ENCODE peak calls at places on chromosomes 3 and 15, in eight cellular contexts. G is SJSA1; W is stimulated activated CD8-positive, alpha-beta memory T cell treated with anti-CD3 and anti-CD28 coated beads, Interleukin-7, amount 100 ng/mL, for 1 hour; O is activated naive CD4-positive, alpha-beta T cell; Z is CD4-positive, alpha-beta T cell; T is NCI-H1092 treated with DMSO at 0.1 percent for 48 hours; S is stimulated activated naive B cell treated with anti-CD40 and anti-IgM and Interleukin-4, amounts not matched to agents 10 μg/mL and 1 μg/mL and 100 μg/mL, for 72 hours; B is NCI-H69. C is an unnamed sample.

GRCh38 chr15:58864602-58865419 is 68.7 kb downstream of the SLTM start:
- DNase-seq in G (no peak), W (no peak), O (no peak), Z (no peak), T (no peak), S (no peak), B (no peak), C (peak; percentile 24)

GRCh38 chr15:79858469-79858868 is 38.3 kb downstream of the MTHFS start:
- DNase-seq in G (no peak), W (no peak), O (no peak), Z (no peak), T (peak; percentile 0), S (no peak), B (no peak), C (no peak)

GRCh38 chr3:110126065-110126464 is 788.7 kb upstream of the DPPA4 start:
- DNase-seq in G (no peak), W (no peak), O (no peak), Z (no peak), T (no peak), S (no peak), B (no peak), C (no peak)

GRCh38 chr3:139559541-139559940 is 20.0 kb upstream of the RBP1 start:
- DNase-seq in G (peak; percentile 56), W (no peak), O (no peak), Z (no peak), T (no peak), S (no peak), B (peak; percentile 79), C (no peak)

GRCh38 chr15:63146684-63147083 is 10.6 kb downstream of the RPS27L start:
- DNase-seq in G (no peak), W (no peak), O (no peak), Z (no peak), T (no peak), S (no peak), B (no peak), C (no peak)

GRCh38 chr3:49403891-49404290 is 7.9 kb downstream of the RHOA start:
- DNase-seq in G (no peak), W (no peak), O (no peak), Z (no peak), T (no peak), S (no peak), B (no peak), C (no peak)

GRCh38 chr15:96312641-96313335 is 17.7 kb upstream of the NR2F2 start:
- DNase-seq in G (no peak), W (no peak), O (no peak), Z (no peak), T (no peak), S (no peak), B (no peak), C (no peak)

GRCh38 chr3:129547241-129547640 is 4.3 kb downstream of the H1-8 start:
- DNase-seq in G (no peak), W (no peak), O (no peak), Z (no peak), T (no peak), S (no peak), B (no peak), C (no peak)

GRCh38 chr15:31435256-31435781 is 108.7 kb downstream of the KLF13 start:
- DNase-seq in G (peak; percentile 80), W (peak; percentile 56), O (no peak), Z (peak; percentile 89), T (peak; percentile 58), S (peak; percentile 92), B (peak; percentile 68), C (peak; percentile 69)

GRCh38 chr3:117285721-117286120 is 576.1 kb downstream of the TUSC7 start:
- DNase-seq in G (no peak), W (no peak), O (no peak), Z (no peak), T (peak; percentile 73), S (no peak), B (no peak), C (no peak)

C was measured in myocyte.